ENCODE peak calls at places on chromosomes 5 and 9, in four cellular contexts. C is hepatocyte, Y is NCI-H1092 treated with DMSO at 0.1 percent for 48 hours, V is spleen. I is an unnamed sample.

GRCh38 chr5:67234671-67235176 is 38.1 kb upstream of the CD180 start:
- DNase-seq in Y (no peak), V (peak), C (no peak), I (no peak)

GRCh38 chr5:180603076-180603591 is 11.8 kb upstream of the SCGB3A1 start:
- DNase-seq in C (no peak), Y (no peak), V (peak), I (no peak)

GRCh38 chr5:116297296-116297814 is 212.5 kb downstream of the COMMD10 start:
- DNase-seq in C (no peak), Y (no peak), V (no peak), I (no peak)

GRCh38 chr9:108536836-108537601 is 318.8 kb downstream of the ACTL7B start:
- DNase-seq in V (no peak), C (no peak), Y (no peak), I (no peak)

GRCh38 chr5:138543730-138544104 is 681 bp upstream of the ETF1 start:
- DNase-seq in Y (peak), V (no peak), C (no peak), I (no peak)

GRCh38 chr5:177445052-177446016 is 1.3 kb upstream of the PRR7 start:
- DNase-seq in V (peak), C (no peak), Y (no peak), I (peak)

GRCh38 chr5:146813346-146813745 is 65.2 kb downstream of the PPP2R2B start:
- DNase-seq in Y (no peak), C (no peak), V (no peak), I (no peak)

GRCh38 chr9:120918931-120919638 is 7.5 kb downstream of the TRAF1 start:
- DNase-seq in C (no peak), V (no peak), Y (no peak), I (no peak)

GRCh38 chr5:44275908-44276307 is 113.3 kb downstream of the FGF10 start:
- DNase-seq in V (no peak), C (no peak), Y (no peak), I (no peak)

GRCh38 chr9:974064-974992 is 2.1 kb upstream of the DMRT3 start:
- DNase-seq in C (no peak), V (no peak), Y (no peak), I (no peak)

GRCh38 chr5:103101079-103101732 is 18.7 kb downstream of the GIN1 start:
- DNase-seq in Y (no peak), C (no peak), V (no peak), I (no peak)

GRCh38 chr5:1840741-1841521 is 39.7 kb downstream of the NDUFS6 start:
- DNase-seq in C (no peak), V (peak), Y (no peak), I (no peak)

GRCh38 chr5:132176543-132176945 is 51.1 kb downstream of the P4HA2 start:
- DNase-seq in C (no peak), Y (no peak), V (no peak), I (peak)

GRCh38 chr9:127098916-127099315 is 23.5 kb downstream of the ANGPTL2 start:
- DNase-seq in Y (no peak), C (no peak), V (no peak), I (no peak)

GRCh38 chr9:14320272-14321245 is 6.6 kb upstream of the NFIB start:
- DNase-seq in C (no peak), V (no peak), Y (no peak), I (no peak)

GRCh38 chr5:132049559-132049958 is 10.9 kb upstream of the IL3 start:
- DNase-seq in Y (no peak), V (no peak), C (no peak), I (no peak)

GRCh38 chr5:42828661-42829060 is 17.0 kb upstream of the SELENOP start:
- DNase-seq in Y (no peak), V (no peak), C (peak), I (no peak)

GRCh38 chr9:95574176-95574575 is 57.4 kb upstream of the PTCH1 start:
- DNase-seq in C (no peak), V (no peak), Y (no peak), I (peak)

GRCh38 chr9:37421914-37422288 is 595 bp upstream of the GRHPR start:
- DNase-seq in V (no peak), Y (no peak), C (no peak), I (no peak)

GRCh38 chr9:129768486-129768885 is 15.6 kb upstream of the PTGES start:
- DNase-seq in V (no peak), C (no peak), Y (no peak), I (no peak)

GRCh38 chr9:4167040-4167671 is 132.7 kb downstream of the GLIS3 start:
- DNase-seq in Y (no peak), V (no peak), C (no peak), I (no peak)

GRCh38 chr5:72920690-72921089 is 35.2 kb upstream of the FCHO2 start:
- DNase-seq in V (no peak), C (no peak), Y (peak), I (no peak)

GRCh38 chr5:93569295-93570164 is 11.5 kb downstream of the NR2F1-AS1 start:
- DNase-seq in V (no peak), C (no peak), Y (no peak), I (no peak)

GRCh38 chr5:135085133-135085935 is 51.3 kb upstream of the PITX1 start:
- DNase-seq in V (peak), C (no peak), Y (no peak), I (no peak)

GRCh38 chr5:61866930-61867329 is 439.1 kb upstream of the KIF2A start:
- DNase-seq in C (peak), V (no peak), Y (no peak), I (no peak)

GRCh38 chr5:81577091-81577490 is 173.8 kb downstream of the SSBP2 start:
- DNase-seq in C (no peak), V (no peak), Y (no peak), I (no peak)

GRCh38 chr5:13930721-13931246 is 13.7 kb downstream of the DNAH5 start:
- DNase-seq in C (no peak), V (no peak), Y (peak), I (no peak)

GRCh38 chr5:139848508-139849100 is 53.0 kb downstream of the PSD2 start:
- DNase-seq in C (peak), V (peak), Y (no peak), I (no peak)

GRCh38 chr9:114804504-114804903 is 1.3 kb downstream of the TNFSF15 start:
- DNase-seq in V (no peak), Y (no peak), C (peak), I (no peak)

GRCh38 chr5:10311595-10312425 is 4.1 kb upstream of the CMBL start:
- DNase-seq in C (no peak), Y (no peak), V (no peak), I (no peak)

GRCh38 chr5:17218353-17219005 is 1.0 kb downstream of the BASP1 start:
- DNase-seq in C (peak), Y (peak), V (peak), I (no peak)